ENCODE peak calls at places on chromosomes 4 and X, in six cellular contexts. S is ovary, D is transverse colon, Y is upper lobe of right lung, W is Panc1, P is aorta. C is an unnamed sample. For H3K4me1 and H3K36me3, the result is how much of the 10 kb centered on the place peaks cover.

GRCh38 chr4:69735119-69735518 is 25.3 kb downstream of the SULT1B1 start:
- DNase-seq in Y (no peak), S (no peak), P (no peak), D (no peak), W (no peak), C (no peak)

GRCh38 chrX:123422875-123423274 is 238.8 kb downstream of the GRIA3 start:
- DNase-seq in W (peak), S (peak), P (no peak), D (peak), Y (no peak), C (no peak)

GRCh38 chr4:28774344-28774743 is 1913.7 kb downstream of the STIM2 start:
- DNase-seq in P (no peak), Y (no peak), S (no peak), D (no peak), W (no peak), C (no peak)

GRCh38 chrX:29581223-29581622 is 634.1 kb upstream of the MAGEB2 start:
- DNase-seq in S (no peak), W (no peak), Y (no peak), P (no peak), D (no peak), C (no peak)

GRCh38 chrX:114905251-114905650 is 112.2 kb downstream of the IL13RA2 start:
- DNase-seq in P (no peak), Y (no peak), D (no peak), S (no peak), W (no peak), C (no peak)

GRCh38 chrX:120380699-120381098 is 18.8 kb downstream of the ATP1B4 start:
- DNase-seq in P (no peak), Y (no peak), S (no peak), W (no peak), D (no peak), C (no peak)

GRCh38 chrX:27438937-27439336 is 24.2 kb downstream of the PPP4R3C start:
- DNase-seq in P (no peak), W (no peak), D (no peak), Y (no peak), S (no peak), C (no peak)

GRCh38 chrX:26848511-26848910 is 614.6 kb downstream of the PPP4R3C start:
- DNase-seq in W (no peak), Y (no peak), S (no peak), P (no peak), D (no peak), C (no peak)

GRCh38 chrX:150863191-150863590 is 35.3 kb downstream of the CD99L2 start:
- DNase-seq in P (no peak), S (no peak), Y (no peak), D (no peak), W (no peak), C (no peak)

GRCh38 chr4:118839221-118839927 is 3.4 kb upstream of the SEC24D start:
- DNase-seq in D (no peak), W (no peak), S (no peak), Y (no peak), P (no peak), C (no peak)

GRCh38 chr4:69910016-69910782 is 20.7 kb upstream of the CSN1S1 start:
- DNase-seq in S (no peak), Y (no peak), P (no peak), D (no peak), W (no peak), C (no peak)

GRCh38 chr4:15587649-15588048 is 67.5 kb downstream of the FBXL5 start:
- DNase-seq in P (no peak), W (no peak), D (no peak), S (no peak), Y (no peak), C (no peak)

GRCh38 chrX:9785252-9785943 is 831 bp upstream of the SHROOM2 start:
- DNase-seq in S (no peak), D (no peak), Y (no peak), W (no peak), P (no peak), C (no peak)

GRCh38 chr4:123997116-123997515 is 600.5 kb downstream of the SPRY1 start:
- DNase-seq in S (no peak), D (no peak), P (no peak), W (no peak), Y (no peak), C (no peak)

GRCh38 chr4:88697588-88698329 is at the start of gene NAP1L5:
- DNase-seq in D (peak), Y (peak), S (peak), W (peak), P (peak), C (peak)

GRCh38 chr4:7581477-7581876 is 146.7 kb upstream of the PSAPL1 start:
- DNase-seq in D (no peak), P (no peak), Y (no peak), W (no peak), S (peak), C (no peak)

GRCh38 chr4:145954924-145955339 is 16.3 kb upstream of the ZNF827 start:
- DNase-seq in D (no peak), Y (no peak), P (no peak), W (peak), S (no peak), C (no peak)

GRCh38 chr4:127959794-127960193 is 5.2 kb downstream of the MFSD8 start:
- DNase-seq in D (no peak), S (no peak), W (no peak), P (no peak), Y (no peak), C (no peak)

GRCh38 chr4:1463088-1463926 is 57.1 kb upstream of the NKX1-1 start:
- DNase-seq in P (peak), Y (peak), D (no peak), W (no peak), S (peak), C (peak)

GRCh38 chr4:182188622-182189021 is 54.6 kb upstream of the TENM3 start:
- DNase-seq in W (no peak), D (no peak), P (no peak), Y (no peak), S (no peak), C (no peak)

GRCh38 chrX:53282313-53282712 is 929 bp upstream of the IQSEC2 start:
- DNase-seq in W (no peak), Y (no peak), S (peak), D (no peak), P (no peak), C (no peak)

GRCh38 chrX:53283099-53283498 is 1.7 kb upstream of the IQSEC2 start:
- DNase-seq in D (no peak), S (no peak), W (no peak), Y (no peak), P (no peak), C (no peak)

GRCh38 chrX:53280316-53280702 is 1.1 kb downstream of the IQSEC2 start:
- DNase-seq in P (no peak), D (no peak), S (no peak), W (no peak), Y (no peak), C (no peak)

GRCh38 chrX:53280703-53281320 is 572 bp downstream of the IQSEC2 start:
- DNase-seq in S (peak), D (peak), W (no peak), P (no peak), Y (no peak), C (no peak)

GRCh38 chrX:53281321-53281822 is at the start of gene IQSEC2:
- DNase-seq in W (no peak), Y (peak), S (peak), D (peak), P (peak), C (peak)
- H3K4me3 ChIP-seq in W (peak), Y (peak), S (peak), D (peak), P (peak), C (peak)

DNA sequence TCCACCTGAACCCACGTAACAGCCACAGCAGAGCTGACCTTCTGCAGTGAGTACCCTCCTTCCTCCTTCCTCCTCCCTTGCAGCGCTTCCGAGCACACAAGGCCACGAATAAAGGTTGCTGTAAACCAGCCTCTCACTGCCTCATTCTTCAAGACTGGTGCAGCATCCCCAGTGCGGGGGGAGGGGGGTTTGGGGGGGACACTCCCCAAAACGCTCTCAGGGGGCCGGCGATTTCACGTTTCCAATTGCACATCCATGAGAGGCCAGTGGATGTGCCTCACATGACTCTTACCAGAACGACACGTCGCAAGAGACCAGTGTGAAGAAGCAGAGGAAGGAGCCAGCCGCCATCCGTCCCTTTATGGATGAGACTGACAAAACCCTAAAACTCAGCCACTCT is 5.2 kb downstream of the DHRSX start:
- DNase-seq in S (no peak), D (no peak), W (no peak), P (no peak), Y (peak), C (peak)
- H3K4me1 ChIP-seq in S (under half), D (under half), W (under half), P (under half), Y (under half), C (half or more)

DNA sequence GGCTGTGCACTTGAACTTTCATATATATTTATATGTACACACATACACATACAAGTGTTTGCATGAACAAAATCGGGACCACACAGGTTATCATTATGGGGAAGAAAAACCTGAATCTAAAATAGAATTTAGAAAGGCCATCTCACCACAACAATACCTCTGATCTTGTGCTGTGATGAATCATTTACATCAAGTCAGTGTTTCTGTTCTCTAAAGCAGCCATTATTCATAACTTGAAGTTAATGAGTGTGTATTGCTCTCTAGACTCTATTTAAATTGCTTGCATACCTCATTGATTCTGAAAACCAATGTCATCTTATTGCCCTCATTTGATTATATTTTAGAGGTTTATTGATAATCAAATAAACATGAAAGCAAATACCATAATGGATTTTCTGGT is 71.5 kb downstream of the FAM114A1 start:
- DNase-seq in W (no peak), Y (no peak), P (no peak), S (no peak), D (no peak), C (no peak)
- H3K36me3 ChIP-seq in W (under half), Y (half or more), P (under half), S (under half), D (under half), C (half or more)

GRCh38 chr4:26022346-26022891 is 108.4 kb downstream of the SMIM20 start:
- DNase-seq in Y (no peak), P (no peak), D (no peak), W (peak), S (no peak), C (peak)
- H3K4me3 ChIP-seq in Y (peak), P (no peak), D (no peak), W (peak), S (no peak), C (no peak)

DNA sequence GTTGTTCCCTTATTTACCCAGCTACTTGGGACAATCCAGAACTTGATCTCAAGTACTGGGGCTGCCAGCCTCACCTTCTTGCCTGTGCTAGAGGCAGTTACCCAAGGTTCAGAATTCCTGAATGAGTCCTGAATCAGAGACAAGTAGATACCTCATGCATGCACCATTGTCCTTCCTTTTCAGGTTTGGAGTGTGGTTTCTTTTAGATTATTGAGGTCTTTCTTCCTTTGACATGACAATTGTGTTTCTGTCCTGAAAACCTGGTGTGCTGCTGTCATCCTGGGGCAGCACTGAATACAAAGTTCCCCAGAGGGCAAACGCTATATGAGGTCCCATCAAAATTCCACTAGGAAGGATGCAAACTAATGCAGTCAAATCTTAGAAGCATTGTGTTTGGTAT is 3.5 kb downstream of the CXCL2 start:
- DNase-seq in Y (no peak), W (no peak), D (no peak), S (no peak), P (no peak), C (no peak)
- H3K4me1 ChIP-seq in Y (under half), W (under half), D (under half), S (under half), P (under half), C (under half)

DNA sequence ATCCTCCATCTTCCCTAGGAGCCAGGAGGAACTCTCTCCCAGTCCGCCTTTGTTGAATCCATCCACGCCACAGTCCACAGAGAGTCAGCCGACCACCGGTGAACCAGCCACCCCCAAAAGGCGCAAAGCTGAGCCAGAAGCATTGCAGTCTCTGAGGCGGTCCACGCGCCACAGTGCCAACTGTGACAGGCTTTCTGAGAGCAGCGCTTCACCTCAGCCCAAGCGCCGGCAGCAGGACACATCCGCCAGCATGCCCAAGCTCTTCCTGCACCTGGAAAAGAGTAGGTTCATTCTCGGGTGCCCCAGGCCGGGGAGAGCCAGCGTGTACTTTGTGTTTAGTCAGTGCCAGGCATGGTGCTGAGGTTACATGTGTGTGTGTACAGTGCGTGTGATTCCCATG is 7.4 kb downstream of the MSL3 start:
- DNase-seq in P (no peak), S (no peak), D (no peak), Y (no peak), W (no peak), C (no peak)
- H3K36me3 ChIP-seq in P (under half), S (under half), D (under half), Y (half or more), W (under half), C (under half)

DNA sequence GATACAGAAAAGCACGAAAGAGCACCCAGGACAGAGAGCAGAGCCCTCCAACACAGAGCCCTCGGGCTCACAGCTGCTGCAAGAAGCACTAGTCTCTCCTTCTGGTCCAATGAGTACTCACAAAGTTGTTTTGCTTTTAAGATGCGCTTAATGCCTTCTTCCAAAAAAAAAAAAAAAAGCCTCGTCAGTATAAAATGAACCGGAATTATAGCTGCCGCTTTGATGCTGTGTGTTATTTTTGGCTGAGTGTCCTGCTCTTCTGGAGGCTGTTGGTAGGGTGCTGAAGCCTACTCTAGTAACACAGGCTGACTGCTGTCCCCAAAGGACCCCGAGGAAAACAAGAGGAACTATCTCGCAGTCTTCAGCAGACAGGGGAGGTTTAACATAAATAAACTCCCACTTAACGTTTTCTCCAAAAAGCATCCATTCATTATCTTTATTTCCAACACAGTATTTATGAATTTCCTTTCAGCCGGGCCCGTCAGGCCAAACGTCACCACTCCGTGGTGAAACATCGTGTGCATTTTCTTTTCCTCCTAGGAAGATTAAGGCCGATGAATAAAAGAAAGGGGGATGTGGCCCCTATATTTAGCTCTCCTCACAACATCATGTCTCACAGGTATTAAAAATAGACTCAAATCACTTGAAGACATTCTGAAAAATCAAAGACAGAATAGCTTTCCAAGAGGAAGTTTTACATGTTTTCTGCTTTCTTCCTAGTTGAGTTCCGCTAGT is 213.8 kb upstream of the PPARGC1A start:
- DNase-seq in P (no peak), Y (no peak), S (no peak), W (no peak), D (no peak), C (no peak)
- H3K4me3 ChIP-seq in P (no peak), Y (no peak), S (no peak), W (no peak), D (no peak), C (no peak)

GRCh38 chrX:71996826-71997225 is 86.2 kb downstream of the NHSL2 start:
- DNase-seq in Y (no peak), D (no peak), S (no peak), P (no peak), W (no peak), C (no peak)
- H3K4me1 ChIP-seq in Y (under half), D (under half), S (under half), P (under half), W (under half), C (under half)

C was measured in stomach.